ENCODE peak calls at places on chromosomes 16 and 17, in four cellular contexts. O is SK-N-SH, F is IMR-90, K is K562. Q is an unnamed sample.

GRCh38 chr17:29107933-29108805 is 65.2 kb downstream of the PIPOX start:
- DNase-seq in O (peak), F (no peak), K (no peak), Q (no peak)

GRCh38 chr16:14194706-14195105 is 123.6 kb downstream of the MRTFB start:
- DNase-seq in O (no peak), F (no peak), K (no peak), Q (no peak)

GRCh38 chr17:10777131-10777805 is 26.6 kb downstream of the TMEM238L start:
- DNase-seq in O (no peak), F (no peak), K (no peak), Q (no peak)

GRCh38 chr16:21186326-21186691 is 25.1 kb downstream of the ZP2 start:
- DNase-seq in O (no peak), F (peak), K (no peak), Q (no peak)

GRCh38 chr17:4833941-4834501 is 881 bp downstream of the MINK1 start:
- DNase-seq in O (peak), F (peak), K (no peak), Q (no peak)

GRCh38 chr16:69118994-69119393 is 13.4 kb downstream of the CHTF8 start:
- DNase-seq in O (no peak), F (no peak), K (no peak), Q (no peak)

GRCh38 chr17:71409712-71410111 is 711.1 kb upstream of the SOX9 start:
- DNase-seq in O (no peak), F (peak), K (no peak), Q (no peak)

GRCh38 chr16:19822534-19822933 is 62.1 kb downstream of the GPRC5B start:
- DNase-seq in O (no peak), F (peak), K (no peak), Q (no peak)

GRCh38 chr17:29956225-29956624 is 14.8 kb downstream of the EFCAB5 start:
- DNase-seq in O (no peak), F (no peak), K (no peak), Q (no peak)

GRCh38 chr16:68272501-68273209 is 8.3 kb downstream of the SLC7A6 start:
- DNase-seq in O (no peak), F (no peak), K (no peak), Q (no peak)

GRCh38 chr16:78122774-78123315 is 23.4 kb downstream of the WWOX start:
- DNase-seq in O (peak), F (peak), K (peak), Q (no peak)

GRCh38 chr16:82965808-82966207 is 339.0 kb downstream of the CDH13 start:
- DNase-seq in O (no peak), F (no peak), K (no peak), Q (no peak)

GRCh38 chr17:7852919-7853692 is 1.8 kb upstream of the TMEM88 start:
- DNase-seq in O (no peak), F (no peak), K (no peak), Q (no peak)

GRCh38 chr16:17768257-17768656 is 297.5 kb upstream of the XYLT1 start:
- DNase-seq in O (no peak), F (peak), K (no peak), Q (no peak)

GRCh38 chr16:8929086-8929748 is 34.5 kb downstream of the USP7 start:
- DNase-seq in O (no peak), F (no peak), K (no peak), Q (peak)

GRCh38 chr17:48542956-48543853 is 1.7 kb downstream of the HOXB2 start:
- DNase-seq in O (peak), F (peak), K (peak), Q (no peak)

GRCh38 chr17:29059281-29059680 is 16.3 kb downstream of the PIPOX start:
- DNase-seq in O (no peak), F (peak), K (no peak), Q (no peak)

GRCh38 chr17:57859601-57860413 is 10.0 kb upstream of the MRPS23 start:
- DNase-seq in O (no peak), F (no peak), K (no peak), Q (no peak)

GRCh38 chr16:16021020-16021419 is 71.6 kb downstream of the ABCC1 start:
- DNase-seq in O (no peak), F (no peak), K (no peak), Q (no peak)

GRCh38 chr16:48184681-48185080 is 28.9 kb upstream of the ABCC12 start:
- DNase-seq in O (no peak), F (no peak), K (no peak), Q (no peak)

GRCh38 chr16:586047-586644 is 3.7 kb upstream of the RAB40C start:
- DNase-seq in O (no peak), F (peak), K (no peak), Q (no peak)

GRCh38 chr16:89710709-89711564 is 9.4 kb upstream of the SPATA2L start:
- DNase-seq in O (no peak), F (no peak), K (no peak), Q (no peak)

GRCh38 chr17:33285413-33285812 is 7.7 kb downstream of the ASIC2 start:
- DNase-seq in O (no peak), F (no peak), K (no peak), Q (no peak)

GRCh38 chr17:3804503-3804931 is 3.5 kb upstream of the ITGAE start:
- DNase-seq in O (no peak), F (peak), K (no peak), Q (peak)

GRCh38 chr17:10814083-10814482 is 10.2 kb upstream of the TMEM238L start:
- DNase-seq in O (no peak), F (no peak), K (no peak), Q (no peak)

GRCh38 chr16:67150058-67150832 is 553 bp downstream of the B3GNT9 start:
- DNase-seq in O (peak), F (peak), K (peak), Q (no peak)

GRCh38 chr17:75011788-75012319 is 616 bp upstream of the MRPL58 start:
- DNase-seq in O (peak), F (peak), K (peak), Q (no peak)

GRCh38 chr17:13728751-13729150 is 127.0 kb upstream of the HS3ST3A1 start:
- DNase-seq in O (no peak), F (peak), K (no peak), Q (no peak)

GRCh38 chr17:78898075-78898836 is 4.7 kb downstream of the CEP295NL start:
- DNase-seq in O (no peak), F (no peak), K (no peak), Q (no peak)

GRCh38 chr17:51652529-51652928 is 392.2 kb downstream of the UTP18 start:
- DNase-seq in O (no peak), F (no peak), K (no peak), Q (no peak)

GRCh38 chr17:68204736-68205135 is 43.1 kb upstream of the AMZ2 start:
- DNase-seq in O (no peak), F (no peak), K (peak), Q (no peak)

GRCh38 chr16:74888227-74888862 is 96.6 kb downstream of the WDR59 start:
- DNase-seq in O (no peak), F (no peak), K (no peak), Q (no peak)
- H2AFZ ChIP-seq in O (no peak), F (no peak), K (no peak), Q (no peak)

GRCh38 chr17:38889745-38890409 is 20.0 kb downstream of the LASP1 start:
- DNase-seq in O (no peak), F (no peak), K (no peak), Q (no peak)
- TF ChIP-seq RCOR1 in O (no peak), F (no peak), K (no peak), Q (no peak)

GRCh38 chr16:84778720-84779119 is 41.1 kb upstream of the CRISPLD2 start:
- DNase-seq in O (no peak), F (no peak), K (no peak), Q (no peak)

GRCh38 chr16:84777435-84777834 is 42.4 kb upstream of the CRISPLD2 start:
- DNase-seq in O (no peak), F (no peak), K (no peak), Q (no peak)

GRCh38 chr16:84782841-84783240 is 36.9 kb upstream of the CRISPLD2 start:
- DNase-seq in O (no peak), F (no peak), K (no peak), Q (no peak)

GRCh38 chr16:84780977-84781376 is 38.8 kb upstream of the CRISPLD2 start:
- DNase-seq in O (no peak), F (no peak), K (no peak), Q (no peak)

GRCh38 chr16:84780063-84780462 is 39.7 kb upstream of the CRISPLD2 start:
- DNase-seq in O (no peak), F (no peak), K (no peak), Q (no peak)
- H3K4me2 ChIP-seq in O (no peak), F (no peak), K (no peak), Q (no peak)

DNA sequence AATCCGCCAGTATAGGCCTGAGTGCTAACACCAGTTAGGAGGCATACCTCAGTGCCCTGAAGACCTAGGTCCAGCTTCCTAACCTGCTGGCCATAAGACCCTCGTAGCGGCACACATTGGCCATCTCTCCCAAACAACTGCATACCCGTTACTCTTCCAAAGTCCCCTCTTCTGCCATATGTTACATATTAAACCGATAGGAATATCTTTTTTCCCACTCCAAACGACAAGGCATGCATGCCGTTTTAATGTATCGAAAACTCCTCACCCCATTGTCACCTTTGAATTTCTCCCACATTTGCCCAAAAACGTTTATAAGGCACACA is 721 bp upstream of the AXIN2 start:
- DNase-seq in O (no peak), F (no peak), K (no peak), Q (no peak)
- H2AFZ ChIP-seq in O (peak), F (peak), K (peak), Q (no peak)

DNA sequence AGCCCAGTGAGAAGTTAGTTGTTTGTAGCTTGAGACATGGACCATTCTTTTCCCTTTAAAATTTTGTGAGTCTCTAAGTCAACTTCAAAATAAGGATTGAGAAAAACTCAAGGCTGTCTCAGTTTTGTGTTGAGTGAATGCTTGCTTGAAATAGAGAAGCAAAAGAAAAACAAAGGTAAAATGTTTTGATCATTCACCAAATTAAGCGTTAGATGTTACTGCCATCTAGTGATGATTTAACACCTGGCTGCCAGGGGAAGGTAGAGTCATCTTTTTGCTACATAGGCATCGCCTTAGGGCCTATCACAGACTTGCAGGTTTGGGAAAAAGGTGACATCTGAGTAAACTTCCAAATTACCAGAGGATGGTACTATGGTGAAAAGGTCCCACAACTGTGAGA is 74.4 kb downstream of the PCTP start:
- DNase-seq in O (no peak), F (no peak), K (no peak), Q (no peak)
- TF ChIP-seq RCOR1 in O (no peak), F (no peak), K (no peak), Q (no peak)

DNA sequence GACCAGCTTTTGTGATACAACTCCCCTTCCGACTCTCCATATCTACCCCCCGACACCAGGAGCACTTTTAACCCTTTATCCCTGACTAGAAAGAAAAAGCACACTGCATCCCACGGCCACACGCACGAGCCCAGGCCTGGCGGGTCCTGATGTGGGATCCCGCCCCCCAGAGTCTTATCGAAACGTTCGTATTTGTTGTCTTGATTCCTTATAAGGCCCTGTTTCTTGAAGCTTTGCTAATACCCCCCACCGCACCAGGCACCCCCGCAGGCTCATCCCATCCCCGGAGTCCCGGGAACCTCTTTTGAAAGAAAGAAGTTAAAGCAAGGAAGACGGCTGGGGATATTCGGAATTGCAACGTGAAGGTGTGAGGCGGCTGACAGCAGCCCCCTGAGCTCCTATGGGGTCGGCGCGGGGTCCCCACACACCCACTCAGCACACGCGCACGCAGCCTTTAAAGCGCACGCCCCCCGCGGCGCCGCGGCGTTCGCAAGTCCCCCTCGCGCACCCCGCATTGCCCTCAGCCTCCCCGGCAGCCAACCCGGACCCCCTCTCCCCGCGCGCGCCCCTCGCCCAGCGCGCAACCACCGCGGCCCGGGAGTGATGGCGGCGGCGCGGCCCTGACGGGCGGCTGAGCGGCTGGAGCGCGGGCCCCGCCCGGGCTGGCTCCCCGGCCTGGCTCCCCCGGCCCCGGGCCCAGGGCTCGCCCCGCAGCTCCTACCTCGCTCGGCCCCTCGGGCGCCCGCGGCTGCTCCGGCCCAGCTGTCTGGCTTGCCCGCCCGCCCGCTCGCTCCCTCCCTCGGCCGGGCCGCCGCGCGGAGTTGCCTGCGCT is 448 bp downstream of the STAT5B start:
- DNase-seq in O (peak), F (peak), K (peak), Q (no peak)
- H3K4me2 ChIP-seq in O (peak), F (peak), K (peak), Q (peak)

GRCh38 chr16:51762081-51762995 is 611.3 kb upstream of the SALL1 start:
- DNase-seq in O (peak), F (peak), K (peak), Q (no peak)
- H2AFZ ChIP-seq in O (peak), F (peak), K (no peak), Q (no peak)

GRCh38 chr17:60193482-60193881 is 43.7 kb downstream of the CA4 start:
- DNase-seq in O (no peak), F (no peak), K (no peak), Q (no peak)

DNA sequence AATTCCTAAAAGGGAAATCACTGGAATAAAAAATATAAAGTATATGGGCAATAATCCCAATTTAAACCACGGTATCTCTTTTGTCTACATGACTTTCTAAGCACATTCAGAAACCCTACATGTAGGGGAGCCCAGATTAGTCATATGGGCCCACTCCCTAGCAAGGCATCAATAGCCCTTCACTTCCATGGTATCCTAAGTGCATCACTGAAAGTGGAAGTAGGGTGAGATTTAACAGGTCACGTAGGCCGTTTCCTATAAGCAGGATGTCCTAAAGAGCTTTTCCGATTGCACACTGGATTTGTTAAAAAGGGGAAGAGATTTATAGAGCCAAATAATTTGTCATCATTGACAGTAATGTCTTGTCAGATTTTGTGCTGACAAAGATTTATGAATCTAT is 39.0 kb downstream of the CA4 start:
- DNase-seq in O (no peak), F (no peak), K (no peak), Q (no peak)
- TF ChIP-seq RCOR1 in O (no peak), F (no peak), K (no peak), Q (no peak)

Q was measured in GM12878.